ENCODE peak calls at places on chromosomes 3 and 15, in four cellular contexts. One of them, this sample, is unnamed. For H3K4me1, the result is how much of the 10 kb centered on the place peaks cover.

GRCh38 chr3:94115482-94115881 is 52.6 kb downstream of the NSUN3 start:
- DNase-seq in upper lobe of right lung: no peak
- DNase-seq in breast epithelium: no peak
- DNase-seq in HCT116: peak
- DNase-seq in this sample: no peak

GRCh38 chr3:169624533-169624972 is 39.0 kb downstream of the MECOM start:
- DNase-seq in upper lobe of right lung: no peak
- DNase-seq in breast epithelium: no peak
- DNase-seq in HCT116: no peak
- DNase-seq in this sample: no peak

GRCh38 chr3:107662586-107662985 is 139.8 kb downstream of the BBX start:
- DNase-seq in upper lobe of right lung: no peak
- DNase-seq in breast epithelium: no peak
- DNase-seq in HCT116: no peak
- DNase-seq in this sample: no peak

GRCh38 chr3:147415337-147415736 is 6.2 kb downstream of the ZIC1 start:
- DNase-seq in upper lobe of right lung: no peak
- DNase-seq in breast epithelium: no peak
- DNase-seq in HCT116: no peak
- DNase-seq in this sample: no peak

GRCh38 chr3:129182390-129183180 is 1.1 kb downstream of the CNBP start:
- DNase-seq in upper lobe of right lung: no peak
- DNase-seq in breast epithelium: no peak
- DNase-seq in HCT116: no peak
- DNase-seq in this sample: no peak

GRCh38 chr3:66267031-66267430 is 46.2 kb downstream of the SLC25A26 start:
- DNase-seq in upper lobe of right lung: no peak
- DNase-seq in breast epithelium: no peak
- DNase-seq in HCT116: no peak
- DNase-seq in this sample: no peak

GRCh38 chr15:91908401-91908800 is 54.9 kb downstream of the SLCO3A1 start:
- DNase-seq in upper lobe of right lung: no peak
- DNase-seq in breast epithelium: no peak
- DNase-seq in HCT116: no peak
- DNase-seq in this sample: no peak

GRCh38 chr3:72722930-72723726 is 125.1 kb downstream of the SHQ1 start:
- DNase-seq in upper lobe of right lung: no peak
- DNase-seq in breast epithelium: peak
- DNase-seq in HCT116: no peak
- DNase-seq in this sample: no peak

GRCh38 chr15:28153492-28154119 is 54.5 kb upstream of the OCA2 start:
- DNase-seq in upper lobe of right lung: no peak
- DNase-seq in breast epithelium: no peak
- DNase-seq in HCT116: no peak
- DNase-seq in this sample: no peak

GRCh38 chr3:43207628-43208085 is 78.7 kb upstream of the SNRK start:
- DNase-seq in upper lobe of right lung: no peak
- DNase-seq in breast epithelium: no peak
- DNase-seq in HCT116: no peak
- DNase-seq in this sample: no peak

GRCh38 chr15:90698629-90699028 is 18.5 kb upstream of the BLM start:
- DNase-seq in upper lobe of right lung: peak
- DNase-seq in breast epithelium: no peak
- DNase-seq in HCT116: no peak
- DNase-seq in this sample: no peak
- H3K4me1 ChIP-seq in upper lobe of right lung: under half
- H3K4me1 ChIP-seq in breast epithelium: under half
- H3K4me1 ChIP-seq in HCT116: under half
- H3K4me1 ChIP-seq in this sample: under half

DNA sequence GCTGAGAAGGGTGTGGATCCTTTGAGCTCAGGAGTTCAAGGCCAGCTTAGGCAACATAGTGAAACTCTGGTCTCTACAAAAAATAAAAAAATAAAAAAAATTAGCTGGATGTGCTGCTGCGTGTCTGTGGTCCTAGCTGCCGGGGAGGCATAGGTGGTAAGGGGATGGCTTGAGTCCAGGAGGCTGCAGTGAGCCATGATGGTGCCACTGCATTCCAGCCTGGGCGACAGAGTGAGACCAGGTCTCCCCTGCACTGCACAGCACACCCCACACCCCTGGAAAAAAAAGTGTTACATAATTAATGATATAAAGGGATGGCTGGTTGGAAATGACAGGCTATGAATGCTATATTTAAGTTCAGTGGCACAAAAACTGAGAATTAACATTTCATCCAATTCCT is 11.6 kb downstream of the ARL8B start:
- DNase-seq in upper lobe of right lung: no peak
- DNase-seq in breast epithelium: no peak
- DNase-seq in HCT116: no peak
- DNase-seq in this sample: no peak
- H3K4me1 ChIP-seq in upper lobe of right lung: under half
- H3K4me1 ChIP-seq in breast epithelium: under half
- H3K4me1 ChIP-seq in HCT116: under half
- H3K4me1 ChIP-seq in this sample: under half

GRCh38 chr15:34360298-34360697 is 6.7 kb downstream of the LPCAT4 start:
- DNase-seq in upper lobe of right lung: no peak
- DNase-seq in breast epithelium: no peak
- DNase-seq in HCT116: peak
- DNase-seq in this sample: no peak
- H3K4me1 ChIP-seq in upper lobe of right lung: under half
- H3K4me1 ChIP-seq in breast epithelium: under half
- H3K4me1 ChIP-seq in HCT116: under half
- H3K4me1 ChIP-seq in this sample: under half

GRCh38 chr3:53748512-53749271 is 97.5 kb downstream of the CHDH start:
- DNase-seq in upper lobe of right lung: no peak
- DNase-seq in breast epithelium: no peak
- DNase-seq in HCT116: no peak
- DNase-seq in this sample: no peak
- H3K4me1 ChIP-seq in upper lobe of right lung: under half
- H3K4me1 ChIP-seq in breast epithelium: under half
- H3K4me1 ChIP-seq in HCT116: under half
- H3K4me1 ChIP-seq in this sample: under half